ENCODE peak calls at places on chromosomes 4 and X, in four cellular contexts. W is K562, D is H1, P is HepG2. O is an unnamed sample.

GRCh38 chr4:14952352-14952751 is 49.9 kb upstream of the CPEB2 start:
- DNase-seq in P (no peak), D (no peak), W (no peak), O (no peak)

GRCh38 chr4:26281876-26282275 is 38.9 kb upstream of the RBPJ start:
- DNase-seq in P (no peak), D (no peak), W (no peak), O (no peak)

GRCh38 chr4:118734491-118735205 is 49.5 kb downstream of the METTL14 start:
- DNase-seq in P (no peak), D (no peak), W (no peak), O (no peak)

GRCh38 chrX:148567229-148567628 is 66.8 kb downstream of the AFF2 start:
- DNase-seq in D (no peak), W (peak), P (no peak), O (no peak)

GRCh38 chr4:24753519-24753918 is 41.9 kb upstream of the SOD3 start:
- DNase-seq in P (no peak), D (no peak), W (no peak), O (no peak)

GRCh38 chrX:108022491-108023089 is 22.3 kb upstream of the VSIG1 start:
- DNase-seq in W (no peak), P (no peak), D (no peak), O (no peak)

GRCh38 chrX:113305496-113305895 is 464.9 kb upstream of the AMOT start:
- DNase-seq in D (no peak), P (no peak), W (no peak), O (no peak)

GRCh38 chr4:158236304-158237030 is 26.2 kb downstream of the TMEM144 start:
- DNase-seq in P (no peak), D (no peak), W (no peak), O (no peak)

GRCh38 chrX:132909643-132910042 is 48.8 kb downstream of the HS6ST2 start:
- DNase-seq in D (no peak), W (no peak), P (no peak), O (no peak)

GRCh38 chr4:101020956-101021355 is 326.4 kb downstream of the PPP3CA start:
- DNase-seq in D (no peak), P (no peak), W (no peak), O (peak)

GRCh38 chr4:5930456-5930855 is 37.6 kb upstream of the CRMP1 start:
- DNase-seq in D (no peak), W (no peak), P (no peak), O (no peak)

GRCh38 chr4:86942185-86942666 is 7.4 kb downstream of the AFF1 start:
- DNase-seq in W (peak), D (no peak), P (peak), O (no peak)

GRCh38 chrX:2828404-2829065 is at the start of gene GYG2:
- DNase-seq in P (peak), W (no peak), D (peak), O (no peak)

GRCh38 chrX:85052636-85053343 is 49.1 kb downstream of the APOOL start:
- DNase-seq in D (no peak), W (no peak), P (no peak), O (no peak)

GRCh38 chr4:92599044-92599443 is 295.3 kb downstream of the GRID2 start:
- DNase-seq in D (no peak), W (no peak), P (no peak), O (no peak)

GRCh38 chrX:85244411-85245210 is 820 bp downstream of the ZNF711 start:
- DNase-seq in P (no peak), W (peak), D (peak), O (no peak)

GRCh38 chr4:106595906-106596305 is 227.3 kb upstream of the GIMD1 start:
- DNase-seq in D (no peak), P (no peak), W (no peak), O (no peak)

GRCh38 chr4:128589384-128589957 is 220.0 kb upstream of the JADE1 start:
- DNase-seq in D (peak), P (peak), W (no peak), O (no peak)

GRCh38 chr4:72886602-72887001 is 182.9 kb downstream of the COX18 start:
- DNase-seq in D (no peak), W (peak), P (no peak), O (no peak)

GRCh38 chr4:42781325-42781724 is 111.2 kb upstream of the GRXCR1 start:
- DNase-seq in P (no peak), D (no peak), W (no peak), O (no peak)

GRCh38 chrX:49079489-49080428 is at the start of gene WDR45:
- DNase-seq in D (peak), P (peak), W (peak), O (peak)

GRCh38 chr4:140252742-140253555 is 99.0 kb upstream of the MAML3 start:
- DNase-seq in D (peak), W (peak), P (no peak), O (no peak)

GRCh38 chr4:86441175-86441960 is 81.5 kb upstream of the MAPK10 start:
- DNase-seq in D (no peak), W (no peak), P (no peak), O (peak)

GRCh38 chrX:139881572-139881971 is 51.3 kb downstream of the ATP11C start:
- DNase-seq in P (no peak), W (no peak), D (no peak), O (no peak)

GRCh38 chrX:103347682-103348397 is 8.5 kb upstream of the TCEAL9 start:
- DNase-seq in P (no peak), D (no peak), W (no peak), O (no peak)

GRCh38 chr4:114312349-114312748 is 286.3 kb upstream of the UGT8 start:
- DNase-seq in W (no peak), P (no peak), D (no peak), O (no peak)
- TF ChIP-seq BRCA1 in W (no peak), P (no peak), D (no peak), O (no peak)

DNA sequence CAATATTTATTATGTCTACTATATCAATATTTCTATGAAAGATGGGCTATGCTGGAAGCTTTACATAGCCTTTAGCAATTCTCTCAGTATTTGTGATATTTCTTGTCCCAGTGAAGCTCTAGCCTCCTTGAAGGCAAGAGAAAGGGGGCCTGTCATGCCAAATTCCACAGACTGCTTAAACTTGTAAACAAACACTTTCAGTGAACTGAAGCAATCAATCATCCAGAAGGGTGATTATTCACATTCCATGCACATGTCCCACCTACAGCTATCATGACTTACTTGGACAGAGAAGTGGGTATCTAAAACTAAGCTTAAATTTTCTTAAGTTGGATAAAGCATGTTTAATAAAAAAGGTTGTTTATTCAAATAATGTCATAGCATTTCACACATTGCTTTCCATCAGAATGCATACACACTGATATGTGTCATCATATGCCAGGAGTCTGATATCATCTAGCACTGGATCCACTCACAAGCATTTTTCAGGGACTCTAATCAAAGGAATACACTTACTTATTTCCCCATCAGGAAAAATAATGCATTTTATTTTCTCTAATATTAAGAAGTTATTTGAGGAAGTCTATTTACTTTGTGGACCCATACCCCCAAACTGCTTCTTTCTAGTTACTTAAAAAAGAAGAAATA is 1.2 kb upstream of the FSTL5 start:
- DNase-seq in W (no peak), P (no peak), D (no peak), O (no peak)
- TF ChIP-seq BRCA1 in W (no peak), P (no peak), D (no peak), O (no peak)

GRCh38 chr4:73901031-73901430 is 31.8 kb downstream of the CXCL1 start:
- DNase-seq in D (no peak), W (no peak), P (no peak), O (no peak)

GRCh38 chr4:73902038-73902637 is 32.9 kb downstream of the CXCL1 start:
- DNase-seq in W (no peak), D (no peak), P (no peak), O (no peak)

GRCh38 chr4:73899321-73899720 is 30.1 kb downstream of the CXCL1 start:
- DNase-seq in D (no peak), W (no peak), P (no peak), O (no peak)

GRCh38 chr4:73908965-73909364 is 39.8 kb downstream of the CXCL1 start:
- DNase-seq in P (no peak), D (no peak), W (no peak), O (no peak)

GRCh38 chr4:73904491-73904890 is 35.3 kb downstream of the CXCL1 start:
- DNase-seq in W (peak), D (no peak), P (no peak), O (no peak)
- TF ChIP-seq BRCA1 in W (no peak), D (no peak), P (no peak), O (no peak)

GRCh38 chr4:113368056-113368455 is 318.6 kb downstream of the ANK2 start:
- DNase-seq in P (no peak), W (no peak), D (no peak), O (no peak)
- TF ChIP-seq BRCA1 in P (no peak), W (no peak), D (no peak), O (no peak)

GRCh38 chr4:4334798-4335520 is 44.9 kb downstream of the ZBTB49 start:
- DNase-seq in W (peak), P (peak), D (peak), O (no peak)
- TF ChIP-seq BRCA1 in W (no peak), P (peak), D (peak), O (no peak)

O was measured in GM12878.